ENCODE peak calls at places on chromosome 1, in nine cellular contexts. One of them, this sample, is unnamed.

GRCh38 chr1:47616036-47616435 is 178.2 kb downstream of the FOXD2 start:
- DNase-seq in hepatocyte: no peak
- DNase-seq in PC-3: no peak
- DNase-seq in neural progenitor cell: no peak
- DNase-seq in GM23338: no peak
- DNase-seq in OCI-LY7: no peak
- DNase-seq in SK-N-SH: no peak
- DNase-seq in HCT116: no peak
- DNase-seq in MM.1S: no peak
- DNase-seq in this sample: no peak

GRCh38 chr1:114756949-114757454 is 782 bp downstream of the CSDE1 start:
- DNase-seq in hepatocyte: peak
- DNase-seq in GM23338: peak
- DNase-seq in neural progenitor cell: peak
- DNase-seq in SK-N-SH: peak
- DNase-seq in OCI-LY7: no peak
- DNase-seq in PC-3: peak
- DNase-seq in MM.1S: peak
- DNase-seq in HCT116: no peak
- DNase-seq in this sample: peak

GRCh38 chr1:89657886-89658285 is 25.0 kb downstream of the LRRC8C start:
- DNase-seq in OCI-LY7: peak
- DNase-seq in PC-3: peak
- DNase-seq in neural progenitor cell: no peak
- DNase-seq in hepatocyte: no peak
- DNase-seq in GM23338: no peak
- DNase-seq in MM.1S: peak
- DNase-seq in HCT116: no peak
- DNase-seq in SK-N-SH: no peak
- DNase-seq in this sample: no peak

GRCh38 chr1:91725961-91726704 is 159.8 kb downstream of the TGFBR3 start:
- DNase-seq in MM.1S: no peak
- DNase-seq in GM23338: no peak
- DNase-seq in PC-3: no peak
- DNase-seq in hepatocyte: peak
- DNase-seq in HCT116: no peak
- DNase-seq in OCI-LY7: no peak
- DNase-seq in neural progenitor cell: no peak
- DNase-seq in SK-N-SH: no peak
- DNase-seq in this sample: peak

GRCh38 chr1:204723131-204723787 is 37.7 kb upstream of the LRRN2 start:
- DNase-seq in PC-3: peak
- DNase-seq in hepatocyte: no peak
- DNase-seq in GM23338: no peak
- DNase-seq in neural progenitor cell: no peak
- DNase-seq in HCT116: no peak
- DNase-seq in MM.1S: no peak
- DNase-seq in SK-N-SH: no peak
- DNase-seq in OCI-LY7: no peak
- DNase-seq in this sample: peak

GRCh38 chr1:27536767-27537166 is 46.8 kb upstream of the WASF2 start:
- DNase-seq in neural progenitor cell: peak
- DNase-seq in HCT116: no peak
- DNase-seq in hepatocyte: peak
- DNase-seq in MM.1S: no peak
- DNase-seq in SK-N-SH: peak
- DNase-seq in PC-3: no peak
- DNase-seq in OCI-LY7: no peak
- DNase-seq in GM23338: peak
- DNase-seq in this sample: peak

GRCh38 chr1:29708818-29709710 is 472.7 kb downstream of the PTPRU start:
- DNase-seq in MM.1S: no peak
- DNase-seq in PC-3: peak
- DNase-seq in OCI-LY7: peak
- DNase-seq in SK-N-SH: peak
- DNase-seq in GM23338: peak
- DNase-seq in neural progenitor cell: peak
- DNase-seq in hepatocyte: peak
- DNase-seq in HCT116: no peak
- DNase-seq in this sample: peak

GRCh38 chr1:94819945-94820746 is at the start of gene SLC44A3:
- DNase-seq in neural progenitor cell: peak
- DNase-seq in SK-N-SH: peak
- DNase-seq in OCI-LY7: no peak
- DNase-seq in PC-3: peak
- DNase-seq in MM.1S: peak
- DNase-seq in hepatocyte: peak
- DNase-seq in GM23338: peak
- DNase-seq in HCT116: no peak
- DNase-seq in this sample: peak

GRCh38 chr1:67629370-67630075 is 55.5 kb upstream of the GADD45A start:
- DNase-seq in PC-3: peak
- DNase-seq in MM.1S: no peak
- DNase-seq in SK-N-SH: no peak
- DNase-seq in hepatocyte: no peak
- DNase-seq in HCT116: no peak
- DNase-seq in OCI-LY7: no peak
- DNase-seq in GM23338: no peak
- DNase-seq in neural progenitor cell: no peak
- DNase-seq in this sample: peak

GRCh38 chr1:15994590-15995351 is 9.3 kb upstream of the SRARP start:
- DNase-seq in MM.1S: no peak
- DNase-seq in OCI-LY7: peak
- DNase-seq in PC-3: peak
- DNase-seq in SK-N-SH: peak
- DNase-seq in HCT116: peak
- DNase-seq in neural progenitor cell: peak
- DNase-seq in hepatocyte: peak
- DNase-seq in GM23338: peak
- DNase-seq in this sample: peak

GRCh38 chr1:62528015-62528414 is 69.3 kb upstream of the ANGPTL3 start:
- DNase-seq in MM.1S: peak
- DNase-seq in hepatocyte: peak
- DNase-seq in OCI-LY7: no peak
- DNase-seq in HCT116: no peak
- DNase-seq in SK-N-SH: no peak
- DNase-seq in GM23338: no peak
- DNase-seq in PC-3: no peak
- DNase-seq in neural progenitor cell: no peak
- DNase-seq in this sample: no peak

GRCh38 chr1:1217621-1218523 is 3.9 kb upstream of the TNFRSF4 start:
- DNase-seq in neural progenitor cell: no peak
- DNase-seq in SK-N-SH: no peak
- DNase-seq in MM.1S: no peak
- DNase-seq in OCI-LY7: no peak
- DNase-seq in GM23338: no peak
- DNase-seq in HCT116: no peak
- DNase-seq in PC-3: peak
- DNase-seq in hepatocyte: no peak
- DNase-seq in this sample: no peak

GRCh38 chr1:119007672-119008482 is 19.7 kb upstream of the TBX15 start:
- DNase-seq in SK-N-SH: peak
- DNase-seq in OCI-LY7: no peak
- DNase-seq in MM.1S: no peak
- DNase-seq in GM23338: peak
- DNase-seq in HCT116: no peak
- DNase-seq in hepatocyte: no peak
- DNase-seq in neural progenitor cell: peak
- DNase-seq in PC-3: no peak
- DNase-seq in this sample: no peak
- H2AFZ ChIP-seq in SK-N-SH: no peak
- H2AFZ ChIP-seq in OCI-LY7: no peak
- H2AFZ ChIP-seq in MM.1S: no peak
- H2AFZ ChIP-seq in GM23338: peak
- H2AFZ ChIP-seq in HCT116: no peak
- H2AFZ ChIP-seq in hepatocyte: no peak
- H2AFZ ChIP-seq in neural progenitor cell: peak
- H2AFZ ChIP-seq in PC-3: no peak
- H2AFZ ChIP-seq in this sample: peak

GRCh38 chr1:156641761-156642264 is at the start of gene BCAN:
- DNase-seq in neural progenitor cell: peak
- DNase-seq in OCI-LY7: no peak
- DNase-seq in hepatocyte: peak
- DNase-seq in MM.1S: no peak
- DNase-seq in PC-3: no peak
- DNase-seq in HCT116: no peak
- DNase-seq in GM23338: peak
- DNase-seq in SK-N-SH: peak
- DNase-seq in this sample: peak

GRCh38 chr1:156638189-156638588 is 3.7 kb upstream of the BCAN start:
- DNase-seq in PC-3: no peak
- DNase-seq in MM.1S: no peak
- DNase-seq in GM23338: no peak
- DNase-seq in neural progenitor cell: no peak
- DNase-seq in HCT116: no peak
- DNase-seq in OCI-LY7: no peak
- DNase-seq in hepatocyte: no peak
- DNase-seq in SK-N-SH: peak
- DNase-seq in this sample: no peak

GRCh38 chr1:156640842-156641706 is 843 bp upstream of the BCAN start:
- DNase-seq in neural progenitor cell: no peak
- DNase-seq in PC-3: no peak
- DNase-seq in MM.1S: no peak
- DNase-seq in HCT116: no peak
- DNase-seq in hepatocyte: no peak
- DNase-seq in GM23338: no peak
- DNase-seq in OCI-LY7: no peak
- DNase-seq in SK-N-SH: no peak
- DNase-seq in this sample: no peak

GRCh38 chr1:156639601-156640101 is 2.3 kb upstream of the BCAN start:
- DNase-seq in HCT116: no peak
- DNase-seq in PC-3: peak
- DNase-seq in hepatocyte: no peak
- DNase-seq in SK-N-SH: peak
- DNase-seq in neural progenitor cell: no peak
- DNase-seq in GM23338: no peak
- DNase-seq in MM.1S: no peak
- DNase-seq in OCI-LY7: no peak
- DNase-seq in this sample: no peak

DNA sequence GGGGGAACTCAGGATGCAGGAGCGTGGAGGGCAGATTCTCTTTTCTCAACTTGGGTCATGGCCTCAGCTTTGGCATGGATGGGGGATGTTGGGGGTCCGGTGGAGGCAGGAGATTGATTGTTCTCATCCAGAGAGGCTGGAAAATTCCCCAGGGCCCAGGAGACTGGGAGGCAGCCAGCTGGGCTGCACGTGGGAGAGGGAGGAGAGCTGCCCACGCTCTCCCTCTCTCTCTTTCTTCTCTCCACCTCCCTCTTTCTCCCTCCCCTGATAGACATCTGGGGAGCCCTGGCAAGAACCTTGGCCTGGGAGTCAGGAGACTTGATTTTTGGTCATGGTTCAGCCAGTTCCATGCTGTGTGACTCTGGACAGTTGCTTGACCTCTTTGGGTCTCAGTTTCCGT is 3.3 kb upstream of the BCAN start:
- DNase-seq in GM23338: no peak
- DNase-seq in SK-N-SH: peak
- DNase-seq in neural progenitor cell: no peak
- DNase-seq in hepatocyte: no peak
- DNase-seq in OCI-LY7: no peak
- DNase-seq in PC-3: no peak
- DNase-seq in HCT116: no peak
- DNase-seq in MM.1S: no peak
- DNase-seq in this sample: no peak
- TF ChIP-seq EZH2phosphoT487 in GM23338: no peak
- TF ChIP-seq EZH2phosphoT487 in SK-N-SH: no peak
- TF ChIP-seq EZH2phosphoT487 in neural progenitor cell: no peak
- TF ChIP-seq EZH2phosphoT487 in hepatocyte: no peak
- TF ChIP-seq EZH2phosphoT487 in OCI-LY7: no peak
- TF ChIP-seq EZH2phosphoT487 in PC-3: no peak
- TF ChIP-seq EZH2phosphoT487 in HCT116: no peak
- TF ChIP-seq EZH2phosphoT487 in MM.1S: no peak
- TF ChIP-seq EZH2phosphoT487 in this sample: no peak

DNA sequence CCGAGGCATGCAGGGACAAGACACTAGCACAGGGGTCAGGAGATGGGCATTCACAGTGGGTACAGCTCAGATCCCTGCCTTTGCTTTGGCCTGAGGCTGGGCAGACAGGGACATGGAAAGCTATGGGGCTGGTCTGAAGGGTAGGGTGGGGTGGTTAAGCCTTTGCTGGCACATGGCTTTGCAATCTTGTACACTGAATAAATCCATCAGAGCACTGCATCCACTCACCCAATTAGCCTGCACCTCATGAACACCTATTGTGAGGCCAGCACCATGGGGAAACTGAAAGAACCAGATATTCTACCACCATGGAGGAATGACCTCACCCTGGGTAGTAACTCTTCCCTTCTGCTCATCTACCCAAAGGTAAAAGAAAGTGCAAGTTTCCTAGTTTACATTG is 199.6 kb upstream of the LMO4 start:
- DNase-seq in SK-N-SH: no peak
- DNase-seq in MM.1S: no peak
- DNase-seq in neural progenitor cell: no peak
- DNase-seq in hepatocyte: no peak
- DNase-seq in HCT116: no peak
- DNase-seq in PC-3: no peak
- DNase-seq in GM23338: no peak
- DNase-seq in OCI-LY7: no peak
- DNase-seq in this sample: no peak
- H2AFZ ChIP-seq in SK-N-SH: no peak
- H2AFZ ChIP-seq in MM.1S: no peak
- H2AFZ ChIP-seq in neural progenitor cell: no peak
- H2AFZ ChIP-seq in hepatocyte: no peak
- H2AFZ ChIP-seq in HCT116: no peak
- H2AFZ ChIP-seq in PC-3: no peak
- H2AFZ ChIP-seq in GM23338: no peak
- H2AFZ ChIP-seq in OCI-LY7: no peak
- H2AFZ ChIP-seq in this sample: peak

GRCh38 chr1:4687943-4688342 is 33.5 kb downstream of the AJAP1 start:
- DNase-seq in neural progenitor cell: no peak
- DNase-seq in hepatocyte: no peak
- DNase-seq in PC-3: no peak
- DNase-seq in GM23338: no peak
- DNase-seq in SK-N-SH: no peak
- DNase-seq in OCI-LY7: no peak
- DNase-seq in MM.1S: no peak
- DNase-seq in HCT116: no peak
- DNase-seq in this sample: no peak
- TF ChIP-seq EZH2phosphoT487 in neural progenitor cell: no peak
- TF ChIP-seq EZH2phosphoT487 in hepatocyte: no peak
- TF ChIP-seq EZH2phosphoT487 in PC-3: no peak
- TF ChIP-seq EZH2phosphoT487 in GM23338: no peak
- TF ChIP-seq EZH2phosphoT487 in SK-N-SH: no peak
- TF ChIP-seq EZH2phosphoT487 in OCI-LY7: no peak
- TF ChIP-seq EZH2phosphoT487 in MM.1S: no peak
- TF ChIP-seq EZH2phosphoT487 in HCT116: no peak
- TF ChIP-seq EZH2phosphoT487 in this sample: no peak

This sample was measured in GM23248.